ENCODE peak calls at places on chromosome X, in four cellular contexts. P, M, W and N are unnamed samples.

GRCh38 chrX:76517544-76517943 is 90.0 kb downstream of the MAGEE1 start:
- DNase-seq in M (no peak), P (no peak), W (no peak), N (no peak)

GRCh38 chrX:153446950-153447580 is 1.2 kb upstream of the TREX2 start:
- DNase-seq in W (no peak), M (no peak), P (no peak), N (peak; percentile 18)

GRCh38 chrX:132041016-132041415 is 17.9 kb downstream of the STK26 start:
- DNase-seq in W (no peak), M (no peak), P (no peak), N (no peak)

GRCh38 chrX:20995829-20996228 is 378.4 kb upstream of the CNKSR2 start:
- DNase-seq in M (no peak), W (no peak), P (no peak), N (no peak)

GRCh38 chrX:23079347-23079746 is 79.6 kb downstream of the DDX53 start:
- DNase-seq in W (no peak), P (no peak), M (no peak), N (no peak)

GRCh38 chrX:4550018-4550417 is 836.6 kb upstream of the PRKX start:
- DNase-seq in W (no peak), M (no peak), P (no peak), N (peak; percentile 15)

GRCh38 chrX:24081661-24082154 is 27.0 kb downstream of the EIF2S3 start:
- DNase-seq in M (peak; percentile 70), W (no peak), P (no peak), N (peak; percentile 45)

GRCh38 chrX:41984628-41985027 is 61.3 kb upstream of the CASK start:
- DNase-seq in W (no peak), M (no peak), P (no peak), N (peak; percentile 77)

GRCh38 chrX:153459976-153460375 is 10.4 kb downstream of the HAUS7 start:
- DNase-seq in W (no peak), P (no peak), M (no peak), N (peak; percentile 22)

GRCh38 chrX:3516051-3516541 is 169.6 kb upstream of the MXRA5 start:
- DNase-seq in M (no peak), P (no peak), W (no peak), N (no peak)

GRCh38 chrX:93875621-93876282 is 201.7 kb downstream of the FAM133A start:
- DNase-seq in W (no peak), P (no peak), M (no peak), N (no peak)

GRCh38 chrX:45596190-45596808 is 395.6 kb upstream of the DIPK2B start:
- DNase-seq in W (no peak), M (no peak), P (no peak), N (no peak)

GRCh38 chrX:17359500-17359899 is 15.5 kb upstream of the NHS start:
- DNase-seq in P (no peak), M (no peak), W (no peak), N (no peak)

GRCh38 chrX:72254835-72255234 is 16.0 kb upstream of the ERCC6L start:
- DNase-seq in M (no peak), W (no peak), P (no peak), N (peak; percentile 20)

GRCh38 chrX:57135287-57135686 is 1.9 kb downstream of the SPIN2A start:
- DNase-seq in W (no peak), P (no peak), M (no peak), N (no peak)

GRCh38 chrX:106415276-106415895 is 196.4 kb upstream of the RADX start:
- DNase-seq in P (no peak), W (no peak), M (no peak), N (peak; percentile 42)

GRCh38 chrX:155993421-155993820 is 4.1 kb upstream of the IL9R start:
- DNase-seq in W (no peak), P (no peak), M (no peak), N (no peak)

GRCh38 chrX:45385767-45386166 is 185.1 kb upstream of the DIPK2B start:
- DNase-seq in W (no peak), M (no peak), P (no peak), N (no peak)

GRCh38 chrX:149541521-149542047 is 772 bp downstream of the EOLA1 start:
- DNase-seq in W (no peak), P (no peak), M (no peak), N (no peak)

GRCh38 chrX:45322382-45322781 is 121.7 kb upstream of the DIPK2B start:
- DNase-seq in W (peak; percentile 33), M (no peak), P (no peak), N (peak; percentile 60)

GRCh38 chrX:8879750-8880149 is 78.6 kb upstream of the FAM9A start:
- DNase-seq in M (no peak), P (no peak), W (no peak), N (no peak)

GRCh38 chrX:86171366-86171765 is 23.1 kb downstream of the DACH2 start:
- DNase-seq in M (no peak), W (no peak), P (no peak), N (peak; percentile 31)

GRCh38 chrX:88425739-88426138 is 321.3 kb upstream of the CPXCR1 start:
- DNase-seq in P (no peak), W (no peak), M (no peak), N (no peak)

GRCh38 chrX:22603060-22603459 is 330.3 kb downstream of the CBLL2 start:
- DNase-seq in W (no peak), M (no peak), P (no peak), N (no peak)